ENCODE peak calls at places on chromosomes 13 and 19, in seven cellular contexts. One of them, this sample, is unnamed.
A peak's percentile ranks its signal among the peaks of the same experiment; 100 is the strongest.

GRCh38 chr13:75850915-75851314 is 214.8 kb downstream of the LMO7 start:
- DNase-seq in fibroblast of lung: no peak
- DNase-seq in breast epithelium: no peak
- DNase-seq in tibial artery: no peak
- DNase-seq in Panc1: no peak
- DNase-seq in endothelial cell of umbilical vein: no peak
- DNase-seq in hepatocyte: no peak
- DNase-seq in this sample: no peak

GRCh38 chr13:113164492-113164891 is 6.0 kb downstream of the PROZ start:
- DNase-seq in fibroblast of lung: no peak
- DNase-seq in breast epithelium: no peak
- DNase-seq in tibial artery: no peak
- DNase-seq in Panc1: no peak
- DNase-seq in endothelial cell of umbilical vein: no peak
- DNase-seq in hepatocyte: no peak
- DNase-seq in this sample: no peak

GRCh38 chr19:50460161-50460765 is 16.0 kb upstream of the EMC10 start:
- DNase-seq in fibroblast of lung: peak; percentile 68
- DNase-seq in breast epithelium: no peak
- DNase-seq in tibial artery: no peak
- DNase-seq in Panc1: no peak
- DNase-seq in endothelial cell of umbilical vein: no peak
- DNase-seq in hepatocyte: no peak
- DNase-seq in this sample: no peak

GRCh38 chr19:447064-447426 is 13.8 kb downstream of the SHC2 start:
- DNase-seq in fibroblast of lung: no peak
- DNase-seq in breast epithelium: no peak
- DNase-seq in tibial artery: no peak
- DNase-seq in Panc1: no peak
- DNase-seq in endothelial cell of umbilical vein: no peak
- DNase-seq in hepatocyte: no peak
- DNase-seq in this sample: no peak

GRCh38 chr19:750640-751423 is at the start of gene MISP:
- DNase-seq in fibroblast of lung: no peak
- DNase-seq in breast epithelium: no peak
- DNase-seq in tibial artery: no peak
- DNase-seq in Panc1: no peak
- DNase-seq in endothelial cell of umbilical vein: no peak
- DNase-seq in hepatocyte: peak; percentile 92
- DNase-seq in this sample: no peak

GRCh38 chr13:108560092-108560491 is 69.3 kb upstream of the MYO16 start:
- DNase-seq in fibroblast of lung: no peak
- DNase-seq in breast epithelium: no peak
- DNase-seq in tibial artery: no peak
- DNase-seq in Panc1: no peak
- DNase-seq in endothelial cell of umbilical vein: no peak
- DNase-seq in hepatocyte: no peak
- DNase-seq in this sample: no peak

GRCh38 chr13:84470528-84470927 is 588.3 kb upstream of the SLITRK1 start:
- DNase-seq in fibroblast of lung: no peak
- DNase-seq in breast epithelium: no peak
- DNase-seq in tibial artery: no peak
- DNase-seq in Panc1: no peak
- DNase-seq in endothelial cell of umbilical vein: no peak
- DNase-seq in hepatocyte: no peak
- DNase-seq in this sample: no peak

GRCh38 chr19:3538258-3538929 is 580 bp upstream of the TEKTIP1 start:
- DNase-seq in fibroblast of lung: no peak
- DNase-seq in breast epithelium: no peak
- DNase-seq in tibial artery: no peak
- DNase-seq in Panc1: no peak
- DNase-seq in endothelial cell of umbilical vein: no peak
- DNase-seq in hepatocyte: no peak
- DNase-seq in this sample: no peak

GRCh38 chr13:113298001-113298945 is 1.2 kb downstream of the LAMP1 start:
- DNase-seq in fibroblast of lung: peak; percentile 13
- DNase-seq in breast epithelium: no peak
- DNase-seq in tibial artery: no peak
- DNase-seq in Panc1: no peak
- DNase-seq in endothelial cell of umbilical vein: peak; percentile 14
- DNase-seq in hepatocyte: no peak
- DNase-seq in this sample: no peak

GRCh38 chr13:19069684-19070397 is 111.8 kb downstream of the TUBA3C start:
- DNase-seq in fibroblast of lung: no peak
- DNase-seq in breast epithelium: no peak
- DNase-seq in tibial artery: no peak
- DNase-seq in Panc1: no peak
- DNase-seq in endothelial cell of umbilical vein: no peak
- DNase-seq in hepatocyte: no peak
- DNase-seq in this sample: no peak

GRCh38 chr19:6248856-6249255 is 30.9 kb downstream of the MLLT1 start:
- DNase-seq in fibroblast of lung: no peak
- DNase-seq in breast epithelium: no peak
- DNase-seq in tibial artery: no peak
- DNase-seq in Panc1: no peak
- DNase-seq in endothelial cell of umbilical vein: no peak
- DNase-seq in hepatocyte: no peak
- DNase-seq in this sample: no peak
- H3K4me1 ChIP-seq in fibroblast of lung: peaks cover 11% of the 10 kb centered on the region
- H3K4me1 ChIP-seq in breast epithelium: no peaks in the 10 kb centered on the region
- H3K4me1 ChIP-seq in tibial artery: no peaks in the 10 kb centered on the region
- H3K4me1 ChIP-seq in Panc1: no peaks in the 10 kb centered on the region
- H3K4me1 ChIP-seq in endothelial cell of umbilical vein: peaks cover 19% of the 10 kb centered on the region
- H3K4me1 ChIP-seq in hepatocyte: no peaks in the 10 kb centered on the region
- H3K4me1 ChIP-seq in this sample: peaks cover 19% of the 10 kb centered on the region

DNA sequence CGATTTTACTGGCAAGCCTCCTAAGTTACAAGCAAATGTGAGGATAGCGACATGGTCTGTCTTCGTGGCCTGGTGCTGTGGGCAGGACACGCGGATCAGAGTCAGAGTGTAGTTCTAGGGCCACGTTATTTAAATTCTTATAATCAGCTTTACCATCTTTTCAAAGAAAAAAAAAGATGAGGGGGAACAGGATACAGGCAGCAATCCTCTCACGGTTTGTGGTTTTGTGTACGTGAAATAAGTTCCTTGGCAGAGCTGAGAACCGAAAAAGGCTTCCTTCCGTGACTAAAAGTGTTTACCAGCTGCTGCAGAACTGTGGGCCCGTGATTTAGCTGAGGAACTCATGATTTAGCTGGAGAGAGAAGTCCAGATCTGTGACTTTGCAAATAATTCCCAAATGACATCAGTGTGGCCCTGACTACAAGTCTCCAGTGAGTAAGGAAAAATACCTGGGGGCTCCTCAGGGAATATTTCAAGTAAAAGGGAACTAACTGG is 27.2 kb downstream of the RCBTB2 start:
- DNase-seq in fibroblast of lung: no peak
- DNase-seq in breast epithelium: no peak
- DNase-seq in tibial artery: peak; percentile 80
- DNase-seq in Panc1: no peak
- DNase-seq in endothelial cell of umbilical vein: no peak
- DNase-seq in hepatocyte: no peak
- DNase-seq in this sample: no peak
- H3K4me1 ChIP-seq in fibroblast of lung: peaks cover 5% of the 10 kb centered on the region
- H3K4me1 ChIP-seq in breast epithelium: no peaks in the 10 kb centered on the region
- H3K4me1 ChIP-seq in tibial artery: no peaks in the 10 kb centered on the region
- H3K4me1 ChIP-seq in Panc1: no peaks in the 10 kb centered on the region
- H3K4me1 ChIP-seq in endothelial cell of umbilical vein: no peaks in the 10 kb centered on the region
- H3K4me1 ChIP-seq in hepatocyte: no peaks in the 10 kb centered on the region
- H3K4me1 ChIP-seq in this sample: peaks cover 44% of the 10 kb centered on the region

GRCh38 chr19:13984186-13984585 is 21.9 kb downstream of the RFX1 start:
- DNase-seq in fibroblast of lung: no peak
- DNase-seq in breast epithelium: no peak
- DNase-seq in tibial artery: no peak
- DNase-seq in Panc1: no peak
- DNase-seq in endothelial cell of umbilical vein: no peak
- DNase-seq in hepatocyte: no peak
- DNase-seq in this sample: no peak
- H3K4me1 ChIP-seq in fibroblast of lung: peaks cover 9% of the 10 kb centered on the region
- H3K4me1 ChIP-seq in breast epithelium: peaks cover 2% of the 10 kb centered on the region
- H3K4me1 ChIP-seq in tibial artery: no peaks in the 10 kb centered on the region
- H3K4me1 ChIP-seq in Panc1: peaks cover 8% of the 10 kb centered on the region
- H3K4me1 ChIP-seq in endothelial cell of umbilical vein: peaks cover 28% of the 10 kb centered on the region
- H3K4me1 ChIP-seq in hepatocyte: peaks cover 6% of the 10 kb centered on the region
- H3K4me1 ChIP-seq in this sample: peaks cover 25% of the 10 kb centered on the region

GRCh38 chr13:79485451-79485850 is 4.5 kb downstream of the NDFIP2 start:
- DNase-seq in fibroblast of lung: no peak
- DNase-seq in breast epithelium: no peak
- DNase-seq in tibial artery: no peak
- DNase-seq in Panc1: no peak
- DNase-seq in endothelial cell of umbilical vein: no peak
- DNase-seq in hepatocyte: no peak
- DNase-seq in this sample: no peak

GRCh38 chr13:79485014-79485441 is 4.1 kb downstream of the NDFIP2 start:
- DNase-seq in fibroblast of lung: peak; percentile 95
- DNase-seq in breast epithelium: no peak
- DNase-seq in tibial artery: no peak
- DNase-seq in Panc1: no peak
- DNase-seq in endothelial cell of umbilical vein: no peak
- DNase-seq in hepatocyte: peak; percentile 80
- DNase-seq in this sample: no peak

GRCh38 chr13:79483302-79483701 is 2.3 kb downstream of the NDFIP2 start:
- DNase-seq in fibroblast of lung: peak; percentile 96
- DNase-seq in breast epithelium: no peak
- DNase-seq in tibial artery: no peak
- DNase-seq in Panc1: no peak
- DNase-seq in endothelial cell of umbilical vein: no peak
- DNase-seq in hepatocyte: no peak
- DNase-seq in this sample: no peak

GRCh38 chr13:79490326-79490725 is 9.4 kb downstream of the NDFIP2 start:
- DNase-seq in fibroblast of lung: no peak
- DNase-seq in breast epithelium: no peak
- DNase-seq in tibial artery: no peak
- DNase-seq in Panc1: no peak
- DNase-seq in endothelial cell of umbilical vein: no peak
- DNase-seq in hepatocyte: no peak
- DNase-seq in this sample: no peak

DNA sequence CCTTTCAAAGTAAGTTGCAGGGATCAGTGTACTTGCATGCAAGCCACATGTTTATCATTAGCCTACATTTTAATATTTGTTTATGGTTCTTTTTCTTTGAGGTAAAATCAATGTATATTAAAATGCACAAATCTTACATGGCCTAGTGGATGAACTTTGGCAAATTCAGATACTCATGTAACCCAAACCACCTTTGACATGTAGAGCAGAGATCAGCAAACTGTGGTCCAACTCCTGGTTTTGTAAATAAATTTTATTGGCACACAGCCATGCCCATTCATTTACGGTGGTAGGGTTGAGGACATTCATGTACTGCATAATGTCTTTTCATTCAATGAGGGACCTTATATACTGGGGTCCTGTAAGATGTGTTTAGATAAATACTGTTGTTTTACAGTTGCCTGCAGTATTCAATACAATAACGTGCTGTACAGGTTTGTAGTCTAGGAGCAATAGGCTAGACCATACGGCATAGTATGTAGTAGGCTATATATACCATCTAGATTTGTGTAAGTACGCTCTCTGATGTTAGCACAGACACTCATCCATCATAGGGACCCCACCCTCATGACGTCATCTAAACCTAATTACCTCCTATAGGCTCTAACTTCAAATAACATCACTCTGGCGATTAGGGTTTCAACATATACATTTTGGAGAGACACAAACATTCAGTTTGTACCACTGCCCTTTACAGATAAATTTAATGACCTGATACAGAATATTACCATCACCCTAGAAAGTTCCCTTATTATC is 5.7 kb downstream of the NDFIP2 start:
- DNase-seq in fibroblast of lung: no peak
- DNase-seq in breast epithelium: no peak
- DNase-seq in tibial artery: no peak
- DNase-seq in Panc1: no peak
- DNase-seq in endothelial cell of umbilical vein: no peak
- DNase-seq in hepatocyte: no peak
- DNase-seq in this sample: no peak
- H3K4me1 ChIP-seq in fibroblast of lung: peaks cover 7% of the 10 kb centered on the region
- H3K4me1 ChIP-seq in breast epithelium: no peaks in the 10 kb centered on the region
- H3K4me1 ChIP-seq in tibial artery: peaks cover 7% of the 10 kb centered on the region
- H3K4me1 ChIP-seq in Panc1: peaks cover 11% of the 10 kb centered on the region
- H3K4me1 ChIP-seq in endothelial cell of umbilical vein: peaks cover 8% of the 10 kb centered on the region
- H3K4me1 ChIP-seq in hepatocyte: peaks cover 45% of the 10 kb centered on the region
- H3K4me1 ChIP-seq in this sample: peaks cover 42% of the 10 kb centered on the region

GRCh38 chr19:34274827-34275625 is 20.7 kb downstream of the GARRE1 start:
- DNase-seq in fibroblast of lung: peak; percentile 97
- DNase-seq in breast epithelium: no peak
- DNase-seq in tibial artery: no peak
- DNase-seq in Panc1: no peak
- DNase-seq in endothelial cell of umbilical vein: peak; percentile 69
- DNase-seq in hepatocyte: no peak
- DNase-seq in this sample: no peak
- H3K4me1 ChIP-seq in fibroblast of lung: peaks cover 16% of the 10 kb centered on the region
- H3K4me1 ChIP-seq in breast epithelium: no peaks in the 10 kb centered on the region
- H3K4me1 ChIP-seq in tibial artery: no peaks in the 10 kb centered on the region
- H3K4me1 ChIP-seq in Panc1: peaks cover 5% of the 10 kb centered on the region
- H3K4me1 ChIP-seq in endothelial cell of umbilical vein: peaks cover 67% of the 10 kb centered on the region
- H3K4me1 ChIP-seq in hepatocyte: no peaks in the 10 kb centered on the region
- H3K4me1 ChIP-seq in this sample: peaks cover 52% of the 10 kb centered on the region

GRCh38 chr13:27968316-27969072 is 621 bp downstream of the CDX2 start:
- DNase-seq in fibroblast of lung: no peak
- DNase-seq in breast epithelium: no peak
- DNase-seq in tibial artery: no peak
- DNase-seq in Panc1: no peak
- DNase-seq in endothelial cell of umbilical vein: no peak
- DNase-seq in hepatocyte: no peak
- DNase-seq in this sample: no peak
- H3K4me1 ChIP-seq in fibroblast of lung: no peaks in the 10 kb centered on the region
- H3K4me1 ChIP-seq in breast epithelium: peaks cover 3% of the 10 kb centered on the region
- H3K4me1 ChIP-seq in tibial artery: no peaks in the 10 kb centered on the region
- H3K4me1 ChIP-seq in Panc1: peaks cover 12% of the 10 kb centered on the region
- H3K4me1 ChIP-seq in endothelial cell of umbilical vein: no peaks in the 10 kb centered on the region
- H3K4me1 ChIP-seq in hepatocyte: peaks cover 15% of the 10 kb centered on the region
- H3K4me1 ChIP-seq in this sample: peaks cover 8% of the 10 kb centered on the region

This sample was measured in heart left ventricle.